ENCODE peak calls at places on chromosomes 7 and 10, in nine cellular contexts. One of them, this sample, is unnamed.

GRCh38 chr10:76723781-76724336 is 913.7 kb downstream of the KCNMA1 start:
- DNase-seq in RKO: no peak
- DNase-seq in mucosa of gallbladder: no peak
- DNase-seq in neuronal stem cell: no peak
- DNase-seq in activated CD8-positive, alpha-beta memory T cell treated with anti-CD3 and anti-CD28 coated beads, Interleukin-2, amount 50 U/mL, for 4 hours: no peak
- DNase-seq in fibroblast of lung: no peak
- DNase-seq in GM19239: no peak
- DNase-seq in T-helper 17 cell: no peak
- DNase-seq in mucosa of descending colon: no peak
- DNase-seq in this sample: no peak

GRCh38 chr7:3300221-3300650 is 816 bp upstream of the SDK1 start:
- DNase-seq in RKO: no peak
- DNase-seq in activated CD8-positive, alpha-beta memory T cell treated with anti-CD3 and anti-CD28 coated beads, Interleukin-2, amount 50 U/mL, for 4 hours: no peak
- DNase-seq in mucosa of descending colon: no peak
- DNase-seq in neuronal stem cell: peak; percentile 11
- DNase-seq in fibroblast of lung: peak; percentile 28
- DNase-seq in mucosa of gallbladder: no peak
- DNase-seq in T-helper 17 cell: no peak
- DNase-seq in GM19239: no peak
- DNase-seq in this sample: no peak

GRCh38 chr10:71840177-71840711 is 10.8 kb downstream of the PSAP start:
- DNase-seq in GM19239: no peak
- DNase-seq in neuronal stem cell: peak; percentile 94
- DNase-seq in T-helper 17 cell: no peak
- DNase-seq in mucosa of gallbladder: peak; percentile 89
- DNase-seq in activated CD8-positive, alpha-beta memory T cell treated with anti-CD3 and anti-CD28 coated beads, Interleukin-2, amount 50 U/mL, for 4 hours: no peak
- DNase-seq in mucosa of descending colon: peak; percentile 58
- DNase-seq in RKO: peak; percentile 18
- DNase-seq in fibroblast of lung: peak; percentile 99
- DNase-seq in this sample: peak; percentile 77

GRCh38 chr10:23777153-23777552 is 338.3 kb downstream of the OTUD1 start:
- DNase-seq in mucosa of gallbladder: no peak
- DNase-seq in neuronal stem cell: peak; percentile 3
- DNase-seq in RKO: no peak
- DNase-seq in GM19239: no peak
- DNase-seq in mucosa of descending colon: no peak
- DNase-seq in fibroblast of lung: no peak
- DNase-seq in activated CD8-positive, alpha-beta memory T cell treated with anti-CD3 and anti-CD28 coated beads, Interleukin-2, amount 50 U/mL, for 4 hours: no peak
- DNase-seq in T-helper 17 cell: no peak
- DNase-seq in this sample: no peak

GRCh38 chr10:31939797-31940708 is 11.4 kb upstream of the ARHGAP12 start:
- DNase-seq in T-helper 17 cell: no peak
- DNase-seq in RKO: peak; percentile 35
- DNase-seq in mucosa of gallbladder: no peak
- DNase-seq in GM19239: no peak
- DNase-seq in activated CD8-positive, alpha-beta memory T cell treated with anti-CD3 and anti-CD28 coated beads, Interleukin-2, amount 50 U/mL, for 4 hours: no peak
- DNase-seq in fibroblast of lung: peak; percentile 47
- DNase-seq in neuronal stem cell: no peak
- DNase-seq in mucosa of descending colon: no peak
- DNase-seq in this sample: no peak

GRCh38 chr10:123135415-123136141 is at the start of gene HMX3:
- DNase-seq in activated CD8-positive, alpha-beta memory T cell treated with anti-CD3 and anti-CD28 coated beads, Interleukin-2, amount 50 U/mL, for 4 hours: peak; percentile 43
- DNase-seq in T-helper 17 cell: no peak
- DNase-seq in RKO: peak; percentile 38
- DNase-seq in mucosa of gallbladder: no peak
- DNase-seq in fibroblast of lung: no peak
- DNase-seq in mucosa of descending colon: no peak
- DNase-seq in GM19239: no peak
- DNase-seq in neuronal stem cell: no peak
- DNase-seq in this sample: no peak

GRCh38 chr7:108235451-108236061 is 105.4 kb upstream of the LAMB4 start:
- DNase-seq in fibroblast of lung: no peak
- DNase-seq in T-helper 17 cell: no peak
- DNase-seq in RKO: no peak
- DNase-seq in activated CD8-positive, alpha-beta memory T cell treated with anti-CD3 and anti-CD28 coated beads, Interleukin-2, amount 50 U/mL, for 4 hours: no peak
- DNase-seq in mucosa of descending colon: no peak
- DNase-seq in mucosa of gallbladder: no peak
- DNase-seq in neuronal stem cell: no peak
- DNase-seq in GM19239: no peak
- DNase-seq in this sample: no peak

GRCh38 chr10:97050205-97050745 is 135.5 kb downstream of the SLIT1 start:
- DNase-seq in RKO: no peak
- DNase-seq in GM19239: no peak
- DNase-seq in fibroblast of lung: no peak
- DNase-seq in activated CD8-positive, alpha-beta memory T cell treated with anti-CD3 and anti-CD28 coated beads, Interleukin-2, amount 50 U/mL, for 4 hours: no peak
- DNase-seq in T-helper 17 cell: no peak
- DNase-seq in neuronal stem cell: no peak
- DNase-seq in mucosa of descending colon: no peak
- DNase-seq in mucosa of gallbladder: no peak
- DNase-seq in this sample: no peak

GRCh38 chr7:1101580-1102431 is 13.9 kb downstream of the GPER1 start:
- DNase-seq in mucosa of gallbladder: no peak
- DNase-seq in GM19239: no peak
- DNase-seq in neuronal stem cell: no peak
- DNase-seq in RKO: no peak
- DNase-seq in mucosa of descending colon: no peak
- DNase-seq in T-helper 17 cell: no peak
- DNase-seq in activated CD8-positive, alpha-beta memory T cell treated with anti-CD3 and anti-CD28 coated beads, Interleukin-2, amount 50 U/mL, for 4 hours: no peak
- DNase-seq in fibroblast of lung: peak; percentile 73
- DNase-seq in this sample: no peak

GRCh38 chr10:125164421-125164820 is 4.1 kb upstream of the CTBP2 start:
- DNase-seq in T-helper 17 cell: no peak
- DNase-seq in GM19239: no peak
- DNase-seq in neuronal stem cell: no peak
- DNase-seq in activated CD8-positive, alpha-beta memory T cell treated with anti-CD3 and anti-CD28 coated beads, Interleukin-2, amount 50 U/mL, for 4 hours: no peak
- DNase-seq in mucosa of descending colon: no peak
- DNase-seq in fibroblast of lung: no peak
- DNase-seq in RKO: no peak
- DNase-seq in mucosa of gallbladder: no peak
- DNase-seq in this sample: no peak

GRCh38 chr7:144769352-144769751 is 66.5 kb downstream of the TPK1 start:
- DNase-seq in fibroblast of lung: no peak
- DNase-seq in mucosa of descending colon: no peak
- DNase-seq in mucosa of gallbladder: no peak
- DNase-seq in T-helper 17 cell: no peak
- DNase-seq in neuronal stem cell: no peak
- DNase-seq in GM19239: no peak
- DNase-seq in activated CD8-positive, alpha-beta memory T cell treated with anti-CD3 and anti-CD28 coated beads, Interleukin-2, amount 50 U/mL, for 4 hours: no peak
- DNase-seq in RKO: no peak
- DNase-seq in this sample: no peak

GRCh38 chr7:35401217-35401879 is 147.4 kb upstream of the TBX20 start:
- DNase-seq in activated CD8-positive, alpha-beta memory T cell treated with anti-CD3 and anti-CD28 coated beads, Interleukin-2, amount 50 U/mL, for 4 hours: no peak
- DNase-seq in mucosa of gallbladder: no peak
- DNase-seq in T-helper 17 cell: no peak
- DNase-seq in mucosa of descending colon: no peak
- DNase-seq in fibroblast of lung: no peak
- DNase-seq in GM19239: no peak
- DNase-seq in RKO: no peak
- DNase-seq in neuronal stem cell: no peak
- DNase-seq in this sample: no peak

GRCh38 chr7:78769551-78770101 is 683.8 kb downstream of the MAGI2 start:
- DNase-seq in mucosa of descending colon: no peak
- DNase-seq in GM19239: no peak
- DNase-seq in mucosa of gallbladder: no peak
- DNase-seq in neuronal stem cell: peak; percentile 12
- DNase-seq in T-helper 17 cell: no peak
- DNase-seq in fibroblast of lung: no peak
- DNase-seq in RKO: no peak
- DNase-seq in activated CD8-positive, alpha-beta memory T cell treated with anti-CD3 and anti-CD28 coated beads, Interleukin-2, amount 50 U/mL, for 4 hours: no peak
- DNase-seq in this sample: peak; percentile 10

GRCh38 chr10:71218046-71218832 is 5.9 kb downstream of the UNC5B start:
- DNase-seq in activated CD8-positive, alpha-beta memory T cell treated with anti-CD3 and anti-CD28 coated beads, Interleukin-2, amount 50 U/mL, for 4 hours: no peak
- DNase-seq in mucosa of descending colon: no peak
- DNase-seq in neuronal stem cell: no peak
- DNase-seq in T-helper 17 cell: no peak
- DNase-seq in RKO: peak; percentile 37
- DNase-seq in fibroblast of lung: peak; percentile 84
- DNase-seq in GM19239: no peak
- DNase-seq in mucosa of gallbladder: no peak
- DNase-seq in this sample: no peak

GRCh38 chr7:128164061-128164954 is 76.8 kb upstream of the LEP start:
- DNase-seq in GM19239: no peak
- DNase-seq in T-helper 17 cell: no peak
- DNase-seq in fibroblast of lung: peak; percentile 91
- DNase-seq in RKO: peak; percentile 73
- DNase-seq in neuronal stem cell: no peak
- DNase-seq in activated CD8-positive, alpha-beta memory T cell treated with anti-CD3 and anti-CD28 coated beads, Interleukin-2, amount 50 U/mL, for 4 hours: no peak
- DNase-seq in mucosa of gallbladder: no peak
- DNase-seq in mucosa of descending colon: no peak
- DNase-seq in this sample: no peak

GRCh38 chr10:79048639-79049550 is 19.9 kb upstream of the ZMIZ1 start:
- DNase-seq in fibroblast of lung: no peak
- DNase-seq in T-helper 17 cell: peak; percentile 7
- DNase-seq in neuronal stem cell: no peak
- DNase-seq in mucosa of descending colon: peak; percentile 58
- DNase-seq in RKO: no peak
- DNase-seq in activated CD8-positive, alpha-beta memory T cell treated with anti-CD3 and anti-CD28 coated beads, Interleukin-2, amount 50 U/mL, for 4 hours: no peak
- DNase-seq in mucosa of gallbladder: no peak
- DNase-seq in GM19239: no peak
- DNase-seq in this sample: no peak

GRCh38 chr7:38224392-38224791 is 46.3 kb downstream of the STARD3NL start:
- DNase-seq in activated CD8-positive, alpha-beta memory T cell treated with anti-CD3 and anti-CD28 coated beads, Interleukin-2, amount 50 U/mL, for 4 hours: no peak
- DNase-seq in mucosa of gallbladder: no peak
- DNase-seq in RKO: no peak
- DNase-seq in T-helper 17 cell: no peak
- DNase-seq in neuronal stem cell: no peak
- DNase-seq in mucosa of descending colon: no peak
- DNase-seq in fibroblast of lung: no peak
- DNase-seq in GM19239: no peak
- DNase-seq in this sample: no peak

GRCh38 chr7:106767073-106767472 is 98.0 kb upstream of the PIK3CG start:
- DNase-seq in neuronal stem cell: no peak
- DNase-seq in RKO: no peak
- DNase-seq in T-helper 17 cell: no peak
- DNase-seq in GM19239: no peak
- DNase-seq in mucosa of gallbladder: no peak
- DNase-seq in fibroblast of lung: peak; percentile 84
- DNase-seq in activated CD8-positive, alpha-beta memory T cell treated with anti-CD3 and anti-CD28 coated beads, Interleukin-2, amount 50 U/mL, for 4 hours: no peak
- DNase-seq in mucosa of descending colon: no peak
- DNase-seq in this sample: no peak

GRCh38 chr10:12130237-12130872 is 878 bp downstream of the SEC61A2 start:
- DNase-seq in T-helper 17 cell: no peak
- DNase-seq in GM19239: peak; percentile 34
- DNase-seq in mucosa of descending colon: no peak
- DNase-seq in fibroblast of lung: peak; percentile 75
- DNase-seq in activated CD8-positive, alpha-beta memory T cell treated with anti-CD3 and anti-CD28 coated beads, Interleukin-2, amount 50 U/mL, for 4 hours: no peak
- DNase-seq in RKO: peak; percentile 92
- DNase-seq in neuronal stem cell: peak; percentile 45
- DNase-seq in mucosa of gallbladder: peak; percentile 16
- DNase-seq in this sample: peak; percentile 36

GRCh38 chr10:132707121-132707775 is 78.7 kb downstream of the NKX6-2 start:
- DNase-seq in T-helper 17 cell: no peak
- DNase-seq in fibroblast of lung: no peak
- DNase-seq in neuronal stem cell: no peak
- DNase-seq in RKO: no peak
- DNase-seq in mucosa of gallbladder: peak; percentile 50
- DNase-seq in mucosa of descending colon: peak; percentile 81
- DNase-seq in activated CD8-positive, alpha-beta memory T cell treated with anti-CD3 and anti-CD28 coated beads, Interleukin-2, amount 50 U/mL, for 4 hours: no peak
- DNase-seq in GM19239: no peak
- DNase-seq in this sample: no peak

GRCh38 chr10:32104622-32105509 is 48.6 kb upstream of the KIF5B start:
- DNase-seq in mucosa of gallbladder: no peak
- DNase-seq in fibroblast of lung: peak; percentile 47
- DNase-seq in activated CD8-positive, alpha-beta memory T cell treated with anti-CD3 and anti-CD28 coated beads, Interleukin-2, amount 50 U/mL, for 4 hours: no peak
- DNase-seq in neuronal stem cell: no peak
- DNase-seq in GM19239: no peak
- DNase-seq in T-helper 17 cell: no peak
- DNase-seq in mucosa of descending colon: no peak
- DNase-seq in RKO: no peak
- DNase-seq in this sample: no peak

GRCh38 chr10:70598857-70599295 is 3.7 kb downstream of the PRF1 start:
- DNase-seq in RKO: no peak
- DNase-seq in T-helper 17 cell: no peak
- DNase-seq in activated CD8-positive, alpha-beta memory T cell treated with anti-CD3 and anti-CD28 coated beads, Interleukin-2, amount 50 U/mL, for 4 hours: no peak
- DNase-seq in fibroblast of lung: no peak
- DNase-seq in mucosa of descending colon: no peak
- DNase-seq in mucosa of gallbladder: no peak
- DNase-seq in GM19239: no peak
- DNase-seq in neuronal stem cell: no peak
- DNase-seq in this sample: no peak

GRCh38 chr10:49138361-49138891 is 4.6 kb upstream of the FAM170B start:
- DNase-seq in RKO: no peak
- DNase-seq in mucosa of gallbladder: peak; percentile 51
- DNase-seq in mucosa of descending colon: peak; percentile 32
- DNase-seq in neuronal stem cell: no peak
- DNase-seq in T-helper 17 cell: no peak
- DNase-seq in fibroblast of lung: peak; percentile 62
- DNase-seq in activated CD8-positive, alpha-beta memory T cell treated with anti-CD3 and anti-CD28 coated beads, Interleukin-2, amount 50 U/mL, for 4 hours: no peak
- DNase-seq in GM19239: no peak
- DNase-seq in this sample: no peak

GRCh38 chr10:66767707-66768106 is 158.1 kb upstream of the LRRTM3 start:
- DNase-seq in mucosa of gallbladder: no peak
- DNase-seq in T-helper 17 cell: no peak
- DNase-seq in GM19239: no peak
- DNase-seq in activated CD8-positive, alpha-beta memory T cell treated with anti-CD3 and anti-CD28 coated beads, Interleukin-2, amount 50 U/mL, for 4 hours: no peak
- DNase-seq in fibroblast of lung: no peak
- DNase-seq in RKO: no peak
- DNase-seq in neuronal stem cell: no peak
- DNase-seq in mucosa of descending colon: no peak
- DNase-seq in this sample: no peak

GRCh38 chr10:13659887-13660544 is 73.3 kb downstream of the PRPF18 start:
- DNase-seq in GM19239: peak; percentile 85
- DNase-seq in activated CD8-positive, alpha-beta memory T cell treated with anti-CD3 and anti-CD28 coated beads, Interleukin-2, amount 50 U/mL, for 4 hours: peak; percentile 72
- DNase-seq in neuronal stem cell: peak; percentile 48
- DNase-seq in RKO: peak; percentile 45
- DNase-seq in mucosa of descending colon: peak; percentile 78
- DNase-seq in fibroblast of lung: peak; percentile 48
- DNase-seq in T-helper 17 cell: peak; percentile 42
- DNase-seq in mucosa of gallbladder: peak; percentile 47
- DNase-seq in this sample: peak; percentile 65

GRCh38 chr7:128093606-128094005 is 62.4 kb upstream of the LRRC4 start:
- DNase-seq in RKO: no peak
- DNase-seq in mucosa of gallbladder: no peak
- DNase-seq in fibroblast of lung: no peak
- DNase-seq in GM19239: no peak
- DNase-seq in neuronal stem cell: no peak
- DNase-seq in mucosa of descending colon: no peak
- DNase-seq in activated CD8-positive, alpha-beta memory T cell treated with anti-CD3 and anti-CD28 coated beads, Interleukin-2, amount 50 U/mL, for 4 hours: no peak
- DNase-seq in T-helper 17 cell: no peak
- DNase-seq in this sample: no peak

GRCh38 chr10:102334106-102334505 is 61.4 kb upstream of the NFKB2 start:
- DNase-seq in GM19239: no peak
- DNase-seq in T-helper 17 cell: no peak
- DNase-seq in activated CD8-positive, alpha-beta memory T cell treated with anti-CD3 and anti-CD28 coated beads, Interleukin-2, amount 50 U/mL, for 4 hours: no peak
- DNase-seq in mucosa of descending colon: no peak
- DNase-seq in fibroblast of lung: peak; percentile 72
- DNase-seq in neuronal stem cell: peak; percentile 88
- DNase-seq in RKO: no peak
- DNase-seq in mucosa of gallbladder: peak; percentile 33
- DNase-seq in this sample: no peak

GRCh38 chr7:119720541-119720940 is 552.4 kb upstream of the KCND2 start:
- DNase-seq in mucosa of gallbladder: no peak
- DNase-seq in fibroblast of lung: peak; percentile 83
- DNase-seq in GM19239: no peak
- DNase-seq in RKO: peak; percentile 88
- DNase-seq in activated CD8-positive, alpha-beta memory T cell treated with anti-CD3 and anti-CD28 coated beads, Interleukin-2, amount 50 U/mL, for 4 hours: no peak
- DNase-seq in mucosa of descending colon: no peak
- DNase-seq in T-helper 17 cell: no peak
- DNase-seq in neuronal stem cell: no peak
- DNase-seq in this sample: no peak

GRCh38 chr10:47276576-47277351 is 23.2 kb upstream of the GDF10 start:
- DNase-seq in mucosa of gallbladder: no peak
- DNase-seq in GM19239: no peak
- DNase-seq in fibroblast of lung: no peak
- DNase-seq in T-helper 17 cell: no peak
- DNase-seq in neuronal stem cell: no peak
- DNase-seq in RKO: no peak
- DNase-seq in activated CD8-positive, alpha-beta memory T cell treated with anti-CD3 and anti-CD28 coated beads, Interleukin-2, amount 50 U/mL, for 4 hours: no peak
- DNase-seq in mucosa of descending colon: peak; percentile 22
- DNase-seq in this sample: no peak

GRCh38 chr10:11411926-11412545 is 199.4 kb downstream of the USP6NL start:
- DNase-seq in mucosa of gallbladder: no peak
- DNase-seq in activated CD8-positive, alpha-beta memory T cell treated with anti-CD3 and anti-CD28 coated beads, Interleukin-2, amount 50 U/mL, for 4 hours: no peak
- DNase-seq in fibroblast of lung: no peak
- DNase-seq in T-helper 17 cell: no peak
- DNase-seq in neuronal stem cell: no peak
- DNase-seq in GM19239: no peak
- DNase-seq in RKO: peak; percentile 31
- DNase-seq in mucosa of descending colon: no peak
- DNase-seq in this sample: no peak